ENCODE peak calls at places on chromosomes 16 and 17, in four cellular contexts. U, H, T and X are unnamed samples.

GRCh38 chr16:13168091-13168572 is 266.7 kb downstream of the SHISA9 start:
- DNase-seq in T (no peak), U (no peak), H (peak; percentile 2), X (no peak)

GRCh38 chr17:40558300-40558584 is 7.0 kb downstream of the CCR7 start:
- DNase-seq in T (peak; percentile 9), H (no peak), U (peak; percentile 21), X (no peak)

GRCh38 chr17:49822829-49823228 is 25.0 kb downstream of the TAC4 start:
- DNase-seq in T (no peak), H (no peak), U (no peak), X (no peak)

GRCh38 chr16:11497851-11498289 is 88.8 kb downstream of the LITAF start:
- DNase-seq in U (peak; percentile 82), T (no peak), H (no peak), X (no peak)

GRCh38 chr17:40290629-40291296 is 3.1 kb downstream of the CDC6 start:
- DNase-seq in T (peak; percentile 46), U (peak; percentile 66), H (peak; percentile 45), X (no peak)

GRCh38 chr16:50940275-50940854 is 198.5 kb downstream of the CYLD start:
- DNase-seq in U (no peak), T (no peak), H (no peak), X (no peak)

GRCh38 chr16:89426736-89427525 is 63.4 kb downstream of the ANKRD11 start:
- DNase-seq in U (no peak), T (no peak), H (no peak), X (no peak)

GRCh38 chr17:70892527-70892926 is 723.2 kb downstream of the KCNJ2 start:
- DNase-seq in U (no peak), H (no peak), T (no peak), X (no peak)

GRCh38 chr17:62996221-62996620 is 30.2 kb downstream of the TANC2 start:
- DNase-seq in U (no peak), T (no peak), H (no peak), X (no peak)

GRCh38 chr16:16868727-16869126 is 489.8 kb downstream of the NPIPA7 start:
- DNase-seq in T (no peak), U (no peak), H (no peak), X (no peak)

DNA sequence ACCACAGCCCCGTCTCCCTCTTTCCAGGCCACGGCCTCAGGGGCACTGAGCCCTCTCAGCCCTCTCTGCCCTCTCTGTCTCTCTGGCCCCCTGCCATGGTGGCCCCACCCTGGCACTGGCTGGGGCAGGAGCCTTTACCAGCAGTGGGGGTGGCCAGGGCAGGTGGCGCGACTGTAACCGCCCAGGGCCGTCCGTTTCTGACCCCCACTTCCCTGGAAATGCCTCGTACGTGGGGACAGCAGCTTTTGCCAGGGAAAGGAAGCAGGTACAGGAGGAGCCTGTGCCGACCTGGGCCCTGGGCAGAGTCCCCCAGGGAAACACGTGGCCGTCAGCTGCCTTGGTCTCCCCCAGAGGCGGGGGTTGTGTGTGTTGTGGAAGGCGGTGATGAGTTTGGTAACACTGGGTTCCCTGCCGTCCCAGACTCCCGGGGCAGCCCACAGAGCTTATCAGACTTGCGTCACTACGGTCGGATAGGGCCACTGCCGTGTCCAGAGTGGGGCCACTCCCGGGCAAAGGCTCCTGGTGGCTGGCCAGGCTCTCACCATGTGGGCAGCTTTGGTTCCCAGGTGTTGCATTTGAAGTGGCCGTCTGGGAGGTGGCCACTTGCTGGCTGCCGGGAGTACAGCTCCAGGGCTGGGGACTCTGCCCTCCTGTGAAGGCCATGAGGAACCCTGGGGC is 249.3 kb upstream of the CIBAR2 start:
- DNase-seq in U (no peak), H (peak; percentile 77), T (peak; percentile 95), X (peak; percentile 92)
- H3K27ac ChIP-seq in U (peak overlapping the region; percentile 52), H (no peak overlapping the region), T (peak overlapping the region; percentile 89), X (peak overlapping the region; percentile 79)

GRCh38 chr16:30472328-30472942 is at the start of gene ITGAL:
- DNase-seq in U (no peak), H (no peak), T (peak; percentile 56), X (peak; percentile 84)
- H3K27ac ChIP-seq in U (no peak within 1 kb of the TSS), H (no peak within 1 kb of the TSS), T (peak within 1 kb of the TSS; percentile 71), X (peak within 1 kb of the TSS; percentile 65)

GRCh38 chr16:8168016-8168415 is 422.3 kb downstream of the TMEM114 start:
- DNase-seq in T (no peak), H (no peak), U (no peak), X (no peak)
- H3K27ac ChIP-seq in T (no peak overlapping the region), H (no peak overlapping the region), U (no peak overlapping the region), X (no peak overlapping the region)

DNA sequence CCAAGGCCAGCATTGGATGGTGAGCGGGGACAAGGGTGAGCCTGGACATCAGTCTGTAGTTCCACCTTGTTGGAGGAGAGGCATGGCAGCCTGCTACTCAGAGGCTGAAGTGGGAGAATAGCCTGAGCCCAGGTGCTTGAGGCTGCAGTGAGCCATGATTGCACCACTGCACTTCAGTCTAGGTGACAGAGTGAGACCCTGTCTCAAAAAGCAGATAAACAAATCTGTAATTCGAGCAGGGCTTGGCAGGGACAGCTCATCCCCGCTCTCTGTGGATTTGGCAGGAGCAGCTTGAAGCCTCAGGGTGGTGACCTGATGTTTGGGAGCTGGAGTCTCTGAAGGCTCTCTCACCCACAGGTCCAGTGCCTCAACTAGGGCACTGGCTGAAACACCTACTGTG is 38.6 kb upstream of the ZCCHC14 start:
- DNase-seq in H (no peak), T (no peak), U (no peak), X (no peak)
- H3K27ac ChIP-seq in H (no peak overlapping the region), T (no peak overlapping the region), U (no peak overlapping the region), X (no peak overlapping the region)

DNA sequence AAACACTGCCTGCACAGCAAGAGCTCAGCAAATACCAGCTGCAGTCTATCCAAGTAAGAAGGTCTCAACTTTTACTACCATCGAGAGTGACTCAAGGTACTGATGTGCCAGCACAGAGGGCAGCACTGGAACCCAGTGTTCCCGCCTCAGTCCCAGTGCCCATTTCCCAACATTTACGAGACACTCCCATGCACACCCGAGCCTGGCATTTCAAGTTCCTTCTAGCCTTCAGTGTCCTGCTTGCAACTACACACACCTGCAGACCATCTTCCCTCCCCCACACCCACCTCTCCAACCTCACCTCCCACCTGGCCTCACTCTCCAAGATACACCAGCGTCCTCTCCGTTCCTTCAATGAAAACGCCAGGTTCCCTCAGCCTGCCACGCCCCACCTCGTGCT is 3.2 kb downstream of the KLHDC4 start:
- DNase-seq in U (no peak), H (no peak), T (no peak), X (no peak)
- H3K27ac ChIP-seq in U (no peak overlapping the region), H (no peak overlapping the region), T (no peak overlapping the region), X (no peak overlapping the region)